ENCODE peak calls at places on chromosomes 16 and 17, in seven cellular contexts. D is astrocyte of the hippocampus; Z is stimulated activated effector memory CD8-positive, alpha-beta T cell treated with anti-CD3 and anti-CD28 coated beads, Interleukin-12 subunit alpha, Interleukin-12 subunit beta, amount 100 ng/mL, for 72 hours; F is non-pigmented ciliary epithelial cell; C is brain microvascular endothelial cell; Y is iPS DF 6.9; H is retinal pigment epithelial cell. S is an unnamed sample.

GRCh38 chr16:71258371-71258770 is 27.8 kb upstream of the HYDIN start:
- DNase-seq in D (no peak), Z (no peak), F (no peak), C (no peak), Y (no peak), H (peak; percentile 79), S (no peak)

GRCh38 chr17:42180922-42181850 is at the start of gene KCNH4:
- DNase-seq in D (peak; percentile 72), Z (peak; percentile 94), F (no peak), C (peak; percentile 76), Y (no peak), H (no peak), S (peak; percentile 77)

GRCh38 chr17:15884731-15885130 is 60.2 kb upstream of the ADORA2B start:
- DNase-seq in D (peak; percentile 39), Z (no peak), F (no peak), C (no peak), Y (no peak), H (no peak), S (no peak)

GRCh38 chr17:29251969-29252866 is 5.6 kb downstream of the CRYBA1 start:
- DNase-seq in D (peak; percentile 38), Z (no peak), F (no peak), C (no peak), Y (peak; percentile 25), H (no peak), S (no peak)

GRCh38 chr16:84553873-84554399 is 49.5 kb upstream of the MEAK7 start:
- DNase-seq in D (no peak), Z (peak; percentile 69), F (no peak), C (no peak), Y (no peak), H (no peak), S (no peak)

GRCh38 chr17:29571486-29571882 is 3.0 kb downstream of the TP53I13 start:
- DNase-seq in D (no peak), Z (no peak), F (no peak), C (no peak), Y (no peak), H (no peak), S (no peak)

GRCh38 chr16:66932076-66932475 is 2.1 kb downstream of the CIAO2B start:
- DNase-seq in D (no peak), Z (no peak), F (no peak), C (no peak), Y (no peak), H (no peak), S (no peak)

GRCh38 chr17:80899402-80900268 is 92.0 kb upstream of the CHMP6 start:
- DNase-seq in D (no peak), Z (peak; percentile 88), F (no peak), C (no peak), Y (peak; percentile 41), H (no peak), S (no peak)

GRCh38 chr17:19019041-19019941 is 14.7 kb upstream of the FAM83G start:
- DNase-seq in D (no peak), Z (no peak), F (no peak), C (no peak), Y (no peak), H (no peak), S (no peak)

GRCh38 chr16:30748634-30749445 is 615 bp downstream of the PHKG2 start:
- DNase-seq in D (peak; percentile 58), Z (peak; percentile 72), F (no peak), C (peak; percentile 43), Y (no peak), H (no peak), S (no peak)